ENCODE peak calls at places on chromosomes 4 and X, in four cellular contexts. L, J, A and P are unnamed samples.
A peak's percentile ranks its signal among the peaks of the same experiment; 100 is the strongest.

GRCh38 chr4:110780538-110780937 is 157.7 kb upstream of the PITX2 start:
- DNase-seq in L (no peak), J (no peak), A (no peak), P (no peak)

GRCh38 chr4:102469806-102470205 is 31.4 kb upstream of the NFKB1 start:
- DNase-seq in L (no peak), J (no peak), A (no peak), P (no peak)

GRCh38 chr4:2789351-2789750 is 3.5 kb upstream of the SH3BP2 start:
- DNase-seq in L (no peak), J (no peak), A (peak; percentile 9), P (no peak)

GRCh38 chrX:130682990-130683389 is 220.0 kb downstream of the ENOX2 start:
- DNase-seq in L (peak; percentile 6), J (no peak), A (no peak), P (no peak)

GRCh38 chr4:39181520-39181904 is 817 bp upstream of the WDR19 start:
- DNase-seq in L (no peak), J (no peak), A (no peak), P (no peak)

GRCh38 chrX:72243472-72243871 is 4.6 kb upstream of the ERCC6L start:
- DNase-seq in L (peak; percentile 12), J (no peak), A (no peak), P (no peak)

GRCh38 chr4:174275101-174275500 is 8.4 kb downstream of the FBXO8 start:
- DNase-seq in L (no peak), J (no peak), A (no peak), P (no peak)

GRCh38 chr4:144696376-144696775 is 50.4 kb downstream of the HHIP start:
- DNase-seq in L (no peak), J (no peak), A (no peak), P (no peak)

DNA sequence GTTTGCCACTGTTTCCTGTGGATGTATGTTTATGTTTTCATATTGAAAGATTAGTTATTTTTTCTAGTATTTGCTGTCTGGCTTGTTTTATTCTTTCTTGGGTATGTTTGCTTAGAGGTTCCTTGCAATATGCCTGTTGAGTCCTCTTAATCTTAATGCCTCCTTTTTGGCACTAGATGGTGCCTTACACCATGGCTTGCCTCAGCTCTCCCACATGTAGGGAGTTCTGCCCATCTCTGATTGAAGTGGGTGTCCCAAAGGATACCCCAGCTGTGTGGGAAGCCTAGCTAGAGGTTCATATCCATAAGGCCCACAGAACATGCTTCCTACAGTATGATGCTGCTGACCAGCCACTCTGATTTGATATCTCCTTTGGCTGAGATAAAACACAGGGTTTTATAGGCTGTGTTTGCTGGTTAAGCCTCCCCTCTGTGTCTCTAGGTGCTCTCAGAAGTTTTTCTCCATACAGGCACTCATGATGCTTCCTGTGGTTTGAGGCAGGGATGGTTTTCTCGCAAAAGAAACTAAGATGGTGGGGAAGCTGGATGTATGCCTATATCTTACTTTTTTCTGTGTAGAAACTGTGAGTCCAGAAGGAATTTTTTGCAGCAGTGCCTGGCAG is 162.4 kb downstream of the ASB9 start:
- DNase-seq in L (no peak), J (no peak), A (no peak), P (no peak)
- TF ChIP-seq CTCF in L (no peak), J (no peak), A (no peak), P (no peak)

GRCh38 chr4:99998062-99998880 is 48.2 kb upstream of the H2AZ1 start:
- DNase-seq in L (peak; percentile 34), J (no peak), A (no peak), P (peak; percentile 32)
- TF ChIP-seq CTCF in L (peak; percentile 53), J (no peak), A (no peak), P (peak; percentile 44)

DNA sequence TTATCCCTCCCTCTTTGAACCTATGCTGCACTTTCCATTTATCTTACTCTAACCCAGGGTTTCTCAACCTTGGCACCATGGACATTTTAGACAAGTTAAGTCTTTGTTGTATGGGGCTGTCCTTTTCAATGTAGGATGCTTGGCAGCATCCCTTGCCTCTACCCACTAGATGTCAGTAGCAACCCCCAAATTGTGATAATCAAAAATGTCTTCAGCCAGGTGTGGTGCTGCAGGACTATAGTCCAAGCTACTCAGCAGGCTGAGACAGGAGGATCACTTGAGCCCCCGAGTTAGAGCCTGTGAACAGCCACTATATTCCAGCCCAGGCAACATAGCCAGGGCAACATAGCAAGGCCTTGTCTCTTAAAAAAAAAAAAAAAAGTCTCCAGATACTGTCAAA is 7.0 kb downstream of the LRCH2 start:
- DNase-seq in L (peak; percentile 7), J (peak; percentile 2), A (no peak), P (no peak)
- TF ChIP-seq CTCF in L (peak; percentile 49), J (no peak), A (peak; percentile 22), P (peak; percentile 47)

GRCh38 chrX:12970691-12971202 is 4.2 kb upstream of the TMSB4X start:
- DNase-seq in L (peak; percentile 67), J (no peak), A (peak; percentile 29), P (no peak)
- TF ChIP-seq CTCF in L (peak; percentile 59), J (no peak), A (peak; percentile 44), P (peak; percentile 15)

GRCh38 chrX:79080131-79080530 is 64.4 kb upstream of the GPR174 start:
- DNase-seq in L (peak; percentile 0), J (no peak), A (no peak), P (no peak)

GRCh38 chrX:79084923-79085322 is 59.6 kb upstream of the GPR174 start:
- DNase-seq in L (no peak), J (no peak), A (no peak), P (no peak)

GRCh38 chrX:79082886-79083285 is 61.6 kb upstream of the GPR174 start:
- DNase-seq in L (no peak), J (no peak), A (no peak), P (no peak)

GRCh38 chrX:79079477-79079876 is 65.0 kb upstream of the GPR174 start:
- DNase-seq in L (no peak), J (no peak), A (no peak), P (no peak)

GRCh38 chrX:79081895-79082512 is 62.5 kb upstream of the GPR174 start:
- DNase-seq in L (peak; percentile 14), J (peak; percentile 8), A (no peak), P (peak; percentile 31)
- TF ChIP-seq CTCF in L (peak; percentile 56), J (peak; percentile 69), A (peak; percentile 46), P (peak; percentile 57)

GRCh38 chrX:30280428-30280827 is 28.8 kb downstream of the NR0B1 start:
- DNase-seq in L (no peak), J (no peak), A (no peak), P (no peak)

GRCh38 chrX:30278365-30278764 is 30.8 kb downstream of the NR0B1 start:
- DNase-seq in L (peak; percentile 34), J (no peak), A (no peak), P (no peak)

GRCh38 chrX:30270639-30271038 is 23.7 kb downstream of the MAGEB1 start:
- DNase-seq in L (no peak), J (no peak), A (no peak), P (no peak)

DNA sequence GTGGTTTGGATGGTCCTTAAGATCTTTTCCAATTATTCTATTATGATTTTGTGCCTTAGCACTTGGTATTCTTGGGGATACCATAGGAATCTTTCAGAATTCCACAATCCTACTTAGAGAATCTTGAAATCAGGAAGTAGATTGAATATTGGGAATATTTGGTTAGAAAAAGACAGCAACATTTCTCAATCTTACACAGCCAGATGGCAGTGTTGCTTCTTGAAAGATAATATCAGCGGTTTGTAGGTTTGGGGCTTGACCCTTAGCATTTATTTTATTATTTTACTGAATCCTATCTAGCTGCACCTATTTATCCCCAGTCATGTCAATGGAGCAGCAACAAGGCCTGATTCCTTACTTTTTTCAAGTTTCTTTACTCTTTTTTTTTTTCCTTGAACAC is 28.6 kb downstream of the MAGEB1 start:
- DNase-seq in L (peak; percentile 24), J (no peak), A (no peak), P (no peak)
- TF ChIP-seq CTCF in L (peak; percentile 52), J (no peak), A (no peak), P (peak; percentile 12)

GRCh38 chr4:53510316-53510715 is 81.0 kb downstream of the LNX1 start:
- DNase-seq in L (peak; percentile 45), J (no peak), A (no peak), P (no peak)

GRCh38 chr4:53507058-53507457 is 84.2 kb downstream of the LNX1 start:
- DNase-seq in L (no peak), J (no peak), A (no peak), P (no peak)

GRCh38 chr4:53505947-53506346 is 85.3 kb downstream of the LNX1 start:
- DNase-seq in L (no peak), J (no peak), A (no peak), P (no peak)

GRCh38 chr4:53507671-53508286 is 83.5 kb downstream of the LNX1 start:
- DNase-seq in L (peak; percentile 25), J (no peak), A (peak; percentile 85), P (no peak)

GRCh38 chr4:53508446-53508845 is 82.8 kb downstream of the LNX1 start:
- DNase-seq in L (peak; percentile 76), J (no peak), A (no peak), P (no peak)
- TF ChIP-seq CTCF in L (peak; percentile 25), J (no peak), A (no peak), P (no peak)

DNA sequence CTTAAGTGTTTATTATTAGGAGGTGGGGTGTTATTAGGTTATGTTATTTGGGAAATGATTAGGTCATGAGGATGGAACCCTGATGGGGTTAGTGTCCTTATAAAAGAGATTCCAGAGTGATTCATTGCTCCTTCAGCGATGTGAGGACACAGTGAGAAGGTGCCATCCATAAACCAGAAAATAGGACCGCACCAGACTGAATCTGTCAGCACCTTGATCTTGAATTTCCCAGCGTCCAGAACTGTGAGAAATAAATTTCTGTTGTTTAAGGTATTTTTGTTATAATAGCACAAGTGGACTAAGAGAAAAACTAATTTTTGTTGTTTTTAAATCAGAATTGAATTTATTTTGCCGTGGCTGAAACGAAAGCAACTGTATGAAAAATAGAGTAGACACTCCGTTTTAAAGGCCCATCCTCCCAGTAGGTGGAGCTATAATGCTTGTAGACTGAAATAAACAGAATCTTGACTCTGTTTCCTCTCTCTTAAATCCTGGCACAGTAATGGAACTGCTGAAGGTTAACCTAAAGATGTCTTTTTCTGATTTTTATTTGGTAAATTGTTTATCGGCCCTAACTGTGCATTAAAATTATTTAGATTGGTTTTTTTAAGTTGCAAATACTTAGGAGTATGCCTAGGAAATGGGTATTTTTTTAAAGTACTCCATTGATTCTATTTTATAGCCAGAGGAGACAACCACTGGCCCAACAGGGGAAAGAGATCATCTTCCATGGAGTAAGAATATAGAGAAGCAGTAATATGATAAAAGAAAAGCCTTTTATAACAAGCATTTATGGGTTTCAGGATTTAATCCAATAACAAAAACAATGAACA is 133.2 kb upstream of the ADAMTS3 start:
- DNase-seq in L (peak; percentile 55), J (peak; percentile 16), A (peak; percentile 25), P (peak; percentile 46)
- TF ChIP-seq CTCF in L (peak; percentile 84), J (peak; percentile 20), A (peak; percentile 66), P (peak; percentile 73)